ENCODE peak calls at places on chromosomes 6 and 20, in eight cellular contexts. One of them, this sample, is unnamed.

GRCh38 chr6:2857580-2858337 is 16.1 kb upstream of the SERPINB1 start:
- DNase-seq in activated CD4-positive, CD25-positive, alpha-beta regulatory T cell: peak; percentile 33
- DNase-seq in stimulated activated CD4-positive, alpha-beta T cell treated with anti-CD3 and anti-CD28 coated beads, Interleukin-1b, Interleukin-23, amount 100 ng/mL, for 1 hour: peak; percentile 36
- DNase-seq in effector memory CD4-positive, alpha-beta T cell: peak; percentile 82
- DNase-seq in left colon: no peak
- DNase-seq in effector memory CD8-positive, alpha-beta T cell: peak; percentile 67
- DNase-seq in dermis microvascular lymphatic vessel endothelial cell: peak; percentile 72
- DNase-seq in ovary: peak; percentile 85
- DNase-seq in this sample: peak; percentile 91

GRCh38 chr6:105989178-105989577 is 97.0 kb upstream of the PRDM1 start:
- DNase-seq in activated CD4-positive, CD25-positive, alpha-beta regulatory T cell: no peak
- DNase-seq in ovary: no peak
- DNase-seq in effector memory CD8-positive, alpha-beta T cell: no peak
- DNase-seq in left colon: no peak
- DNase-seq in stimulated activated CD4-positive, alpha-beta T cell treated with anti-CD3 and anti-CD28 coated beads, Interleukin-1b, Interleukin-23, amount 100 ng/mL, for 1 hour: no peak
- DNase-seq in effector memory CD4-positive, alpha-beta T cell: no peak
- DNase-seq in dermis microvascular lymphatic vessel endothelial cell: no peak
- DNase-seq in this sample: no peak

GRCh38 chr6:149094934-149095341 is 222.6 kb upstream of the TAB2 start:
- DNase-seq in effector memory CD4-positive, alpha-beta T cell: no peak
- DNase-seq in activated CD4-positive, CD25-positive, alpha-beta regulatory T cell: no peak
- DNase-seq in ovary: no peak
- DNase-seq in dermis microvascular lymphatic vessel endothelial cell: no peak
- DNase-seq in stimulated activated CD4-positive, alpha-beta T cell treated with anti-CD3 and anti-CD28 coated beads, Interleukin-1b, Interleukin-23, amount 100 ng/mL, for 1 hour: no peak
- DNase-seq in left colon: no peak
- DNase-seq in effector memory CD8-positive, alpha-beta T cell: no peak
- DNase-seq in this sample: no peak

GRCh38 chr6:8499540-8499939 is 64.2 kb upstream of the SLC35B3 start:
- DNase-seq in left colon: no peak
- DNase-seq in effector memory CD8-positive, alpha-beta T cell: no peak
- DNase-seq in activated CD4-positive, CD25-positive, alpha-beta regulatory T cell: no peak
- DNase-seq in ovary: no peak
- DNase-seq in effector memory CD4-positive, alpha-beta T cell: no peak
- DNase-seq in dermis microvascular lymphatic vessel endothelial cell: no peak
- DNase-seq in stimulated activated CD4-positive, alpha-beta T cell treated with anti-CD3 and anti-CD28 coated beads, Interleukin-1b, Interleukin-23, amount 100 ng/mL, for 1 hour: no peak
- DNase-seq in this sample: no peak

GRCh38 chr6:47034919-47035318 is 7.2 kb downstream of the ADGRF1 start:
- DNase-seq in activated CD4-positive, CD25-positive, alpha-beta regulatory T cell: no peak
- DNase-seq in dermis microvascular lymphatic vessel endothelial cell: no peak
- DNase-seq in effector memory CD8-positive, alpha-beta T cell: no peak
- DNase-seq in left colon: no peak
- DNase-seq in ovary: no peak
- DNase-seq in stimulated activated CD4-positive, alpha-beta T cell treated with anti-CD3 and anti-CD28 coated beads, Interleukin-1b, Interleukin-23, amount 100 ng/mL, for 1 hour: no peak
- DNase-seq in effector memory CD4-positive, alpha-beta T cell: no peak
- DNase-seq in this sample: peak; percentile 84

GRCh38 chr6:152598858-152599537 is 38.2 kb downstream of the SYNE1 start:
- DNase-seq in stimulated activated CD4-positive, alpha-beta T cell treated with anti-CD3 and anti-CD28 coated beads, Interleukin-1b, Interleukin-23, amount 100 ng/mL, for 1 hour: no peak
- DNase-seq in dermis microvascular lymphatic vessel endothelial cell: peak; percentile 18
- DNase-seq in effector memory CD8-positive, alpha-beta T cell: no peak
- DNase-seq in effector memory CD4-positive, alpha-beta T cell: no peak
- DNase-seq in activated CD4-positive, CD25-positive, alpha-beta regulatory T cell: no peak
- DNase-seq in ovary: no peak
- DNase-seq in left colon: no peak
- DNase-seq in this sample: no peak

GRCh38 chr6:111775145-111775936 is 97.9 kb downstream of the FYN start:
- DNase-seq in ovary: no peak
- DNase-seq in effector memory CD8-positive, alpha-beta T cell: no peak
- DNase-seq in dermis microvascular lymphatic vessel endothelial cell: no peak
- DNase-seq in stimulated activated CD4-positive, alpha-beta T cell treated with anti-CD3 and anti-CD28 coated beads, Interleukin-1b, Interleukin-23, amount 100 ng/mL, for 1 hour: no peak
- DNase-seq in left colon: no peak
- DNase-seq in activated CD4-positive, CD25-positive, alpha-beta regulatory T cell: no peak
- DNase-seq in effector memory CD4-positive, alpha-beta T cell: no peak
- DNase-seq in this sample: no peak

GRCh38 chr6:106894978-106895702 is 79.4 kb downstream of the CD24 start:
- DNase-seq in activated CD4-positive, CD25-positive, alpha-beta regulatory T cell: no peak
- DNase-seq in stimulated activated CD4-positive, alpha-beta T cell treated with anti-CD3 and anti-CD28 coated beads, Interleukin-1b, Interleukin-23, amount 100 ng/mL, for 1 hour: no peak
- DNase-seq in dermis microvascular lymphatic vessel endothelial cell: no peak
- DNase-seq in left colon: no peak
- DNase-seq in effector memory CD4-positive, alpha-beta T cell: no peak
- DNase-seq in effector memory CD8-positive, alpha-beta T cell: no peak
- DNase-seq in ovary: no peak
- DNase-seq in this sample: no peak

GRCh38 chr6:41730531-41731436 is 4.6 kb downstream of the TFEB start:
- DNase-seq in effector memory CD4-positive, alpha-beta T cell: no peak
- DNase-seq in effector memory CD8-positive, alpha-beta T cell: no peak
- DNase-seq in dermis microvascular lymphatic vessel endothelial cell: no peak
- DNase-seq in stimulated activated CD4-positive, alpha-beta T cell treated with anti-CD3 and anti-CD28 coated beads, Interleukin-1b, Interleukin-23, amount 100 ng/mL, for 1 hour: no peak
- DNase-seq in activated CD4-positive, CD25-positive, alpha-beta regulatory T cell: no peak
- DNase-seq in left colon: no peak
- DNase-seq in ovary: no peak
- DNase-seq in this sample: peak; percentile 66

GRCh38 chr6:81995548-81996289 is 243.2 kb upstream of the TENT5A start:
- DNase-seq in ovary: no peak
- DNase-seq in stimulated activated CD4-positive, alpha-beta T cell treated with anti-CD3 and anti-CD28 coated beads, Interleukin-1b, Interleukin-23, amount 100 ng/mL, for 1 hour: no peak
- DNase-seq in left colon: no peak
- DNase-seq in effector memory CD4-positive, alpha-beta T cell: no peak
- DNase-seq in effector memory CD8-positive, alpha-beta T cell: no peak
- DNase-seq in dermis microvascular lymphatic vessel endothelial cell: no peak
- DNase-seq in activated CD4-positive, CD25-positive, alpha-beta regulatory T cell: no peak
- DNase-seq in this sample: no peak

GRCh38 chr6:64955435-64955848 is 751.6 kb downstream of the EYS start:
- DNase-seq in stimulated activated CD4-positive, alpha-beta T cell treated with anti-CD3 and anti-CD28 coated beads, Interleukin-1b, Interleukin-23, amount 100 ng/mL, for 1 hour: no peak
- DNase-seq in ovary: no peak
- DNase-seq in effector memory CD4-positive, alpha-beta T cell: no peak
- DNase-seq in dermis microvascular lymphatic vessel endothelial cell: no peak
- DNase-seq in left colon: no peak
- DNase-seq in activated CD4-positive, CD25-positive, alpha-beta regulatory T cell: no peak
- DNase-seq in effector memory CD8-positive, alpha-beta T cell: no peak
- DNase-seq in this sample: peak; percentile 0

GRCh38 chr6:144488590-144488989 is 203.5 kb downstream of the UTRN start:
- DNase-seq in stimulated activated CD4-positive, alpha-beta T cell treated with anti-CD3 and anti-CD28 coated beads, Interleukin-1b, Interleukin-23, amount 100 ng/mL, for 1 hour: no peak
- DNase-seq in effector memory CD8-positive, alpha-beta T cell: no peak
- DNase-seq in ovary: no peak
- DNase-seq in effector memory CD4-positive, alpha-beta T cell: no peak
- DNase-seq in dermis microvascular lymphatic vessel endothelial cell: no peak
- DNase-seq in activated CD4-positive, CD25-positive, alpha-beta regulatory T cell: no peak
- DNase-seq in left colon: no peak
- DNase-seq in this sample: no peak

GRCh38 chr6:93746892-93747291 is 327.5 kb upstream of the EPHA7 start:
- DNase-seq in effector memory CD4-positive, alpha-beta T cell: no peak
- DNase-seq in ovary: no peak
- DNase-seq in dermis microvascular lymphatic vessel endothelial cell: no peak
- DNase-seq in stimulated activated CD4-positive, alpha-beta T cell treated with anti-CD3 and anti-CD28 coated beads, Interleukin-1b, Interleukin-23, amount 100 ng/mL, for 1 hour: no peak
- DNase-seq in effector memory CD8-positive, alpha-beta T cell: no peak
- DNase-seq in left colon: no peak
- DNase-seq in activated CD4-positive, CD25-positive, alpha-beta regulatory T cell: no peak
- DNase-seq in this sample: no peak

GRCh38 chr20:2446845-2447244 is 23.7 kb downstream of the SNRPB start:
- DNase-seq in activated CD4-positive, CD25-positive, alpha-beta regulatory T cell: no peak
- DNase-seq in ovary: no peak
- DNase-seq in effector memory CD8-positive, alpha-beta T cell: no peak
- DNase-seq in left colon: no peak
- DNase-seq in dermis microvascular lymphatic vessel endothelial cell: no peak
- DNase-seq in stimulated activated CD4-positive, alpha-beta T cell treated with anti-CD3 and anti-CD28 coated beads, Interleukin-1b, Interleukin-23, amount 100 ng/mL, for 1 hour: no peak
- DNase-seq in effector memory CD4-positive, alpha-beta T cell: no peak
- DNase-seq in this sample: peak; percentile 6

GRCh38 chr20:51310216-51310615 is 232.3 kb downstream of the NFATC2 start:
- DNase-seq in effector memory CD8-positive, alpha-beta T cell: no peak
- DNase-seq in stimulated activated CD4-positive, alpha-beta T cell treated with anti-CD3 and anti-CD28 coated beads, Interleukin-1b, Interleukin-23, amount 100 ng/mL, for 1 hour: no peak
- DNase-seq in ovary: no peak
- DNase-seq in activated CD4-positive, CD25-positive, alpha-beta regulatory T cell: no peak
- DNase-seq in effector memory CD4-positive, alpha-beta T cell: no peak
- DNase-seq in left colon: no peak
- DNase-seq in dermis microvascular lymphatic vessel endothelial cell: no peak
- DNase-seq in this sample: no peak

GRCh38 chr6:45657243-45657642 is 279.5 kb upstream of the SUPT3H start:
- DNase-seq in stimulated activated CD4-positive, alpha-beta T cell treated with anti-CD3 and anti-CD28 coated beads, Interleukin-1b, Interleukin-23, amount 100 ng/mL, for 1 hour: no peak
- DNase-seq in dermis microvascular lymphatic vessel endothelial cell: no peak
- DNase-seq in left colon: no peak
- DNase-seq in effector memory CD4-positive, alpha-beta T cell: no peak
- DNase-seq in activated CD4-positive, CD25-positive, alpha-beta regulatory T cell: no peak
- DNase-seq in ovary: no peak
- DNase-seq in effector memory CD8-positive, alpha-beta T cell: no peak
- DNase-seq in this sample: no peak